ENCODE peak calls at places on chromosome 4, in ten cellular contexts. One of them, this sample, is unnamed.

GRCh38 chr4:38275331-38275821 is 315.2 kb downstream of the PTTG2 start:
- DNase-seq in activated naive CD4-positive, alpha-beta T cell treated with anti-CD3 and anti-CD28 coated beads, Interleukin-2, amount 50 U/mL, for 16 hours: no peak
- DNase-seq in foreskin melanocyte: no peak
- DNase-seq in OCI-M1: no peak
- DNase-seq in activated gamma-delta T cell: no peak
- DNase-seq in amygdala: no peak
- DNase-seq in HEK293T: no peak
- DNase-seq in amniotic stem cell: no peak
- DNase-seq in suprapubic skin: no peak
- DNase-seq in activated T-helper 9 cell treated with anti-CD3 and anti-CD28 coated beads, Interleukin-2, amount 50 U/mL, for 16 hours: no peak
- DNase-seq in this sample: no peak

GRCh38 chr4:164536829-164537228 is 217.1 kb upstream of the SMIM31 start:
- DNase-seq in HEK293T: no peak
- DNase-seq in activated T-helper 9 cell treated with anti-CD3 and anti-CD28 coated beads, Interleukin-2, amount 50 U/mL, for 16 hours: no peak
- DNase-seq in suprapubic skin: no peak
- DNase-seq in amygdala: no peak
- DNase-seq in activated gamma-delta T cell: no peak
- DNase-seq in OCI-M1: no peak
- DNase-seq in foreskin melanocyte: no peak
- DNase-seq in activated naive CD4-positive, alpha-beta T cell treated with anti-CD3 and anti-CD28 coated beads, Interleukin-2, amount 50 U/mL, for 16 hours: no peak
- DNase-seq in amniotic stem cell: no peak
- DNase-seq in this sample: no peak

GRCh38 chr4:83974111-83974789 is 438.3 kb downstream of the GPAT3 start:
- DNase-seq in activated T-helper 9 cell treated with anti-CD3 and anti-CD28 coated beads, Interleukin-2, amount 50 U/mL, for 16 hours: no peak
- DNase-seq in OCI-M1: no peak
- DNase-seq in suprapubic skin: no peak
- DNase-seq in amygdala: no peak
- DNase-seq in HEK293T: no peak
- DNase-seq in amniotic stem cell: no peak
- DNase-seq in activated naive CD4-positive, alpha-beta T cell treated with anti-CD3 and anti-CD28 coated beads, Interleukin-2, amount 50 U/mL, for 16 hours: no peak
- DNase-seq in foreskin melanocyte: peak; percentile 23
- DNase-seq in activated gamma-delta T cell: no peak
- DNase-seq in this sample: no peak

GRCh38 chr4:104589264-104589868 is 94.7 kb upstream of the CXXC4 start:
- DNase-seq in activated T-helper 9 cell treated with anti-CD3 and anti-CD28 coated beads, Interleukin-2, amount 50 U/mL, for 16 hours: no peak
- DNase-seq in suprapubic skin: no peak
- DNase-seq in amygdala: no peak
- DNase-seq in activated gamma-delta T cell: no peak
- DNase-seq in HEK293T: no peak
- DNase-seq in activated naive CD4-positive, alpha-beta T cell treated with anti-CD3 and anti-CD28 coated beads, Interleukin-2, amount 50 U/mL, for 16 hours: no peak
- DNase-seq in foreskin melanocyte: no peak
- DNase-seq in OCI-M1: no peak
- DNase-seq in amniotic stem cell: no peak
- DNase-seq in this sample: no peak

GRCh38 chr4:77342170-77342810 is 185.3 kb downstream of the CCNG2 start:
- DNase-seq in activated naive CD4-positive, alpha-beta T cell treated with anti-CD3 and anti-CD28 coated beads, Interleukin-2, amount 50 U/mL, for 16 hours: no peak
- DNase-seq in activated gamma-delta T cell: no peak
- DNase-seq in activated T-helper 9 cell treated with anti-CD3 and anti-CD28 coated beads, Interleukin-2, amount 50 U/mL, for 16 hours: no peak
- DNase-seq in HEK293T: no peak
- DNase-seq in foreskin melanocyte: no peak
- DNase-seq in amygdala: no peak
- DNase-seq in amniotic stem cell: no peak
- DNase-seq in OCI-M1: peak; percentile 51
- DNase-seq in suprapubic skin: no peak
- DNase-seq in this sample: no peak

GRCh38 chr4:106584590-106584989 is 216.0 kb upstream of the GIMD1 start:
- DNase-seq in amygdala: no peak
- DNase-seq in HEK293T: no peak
- DNase-seq in foreskin melanocyte: no peak
- DNase-seq in activated T-helper 9 cell treated with anti-CD3 and anti-CD28 coated beads, Interleukin-2, amount 50 U/mL, for 16 hours: no peak
- DNase-seq in activated gamma-delta T cell: no peak
- DNase-seq in OCI-M1: no peak
- DNase-seq in suprapubic skin: no peak
- DNase-seq in amniotic stem cell: no peak
- DNase-seq in activated naive CD4-positive, alpha-beta T cell treated with anti-CD3 and anti-CD28 coated beads, Interleukin-2, amount 50 U/mL, for 16 hours: no peak
- DNase-seq in this sample: no peak

GRCh38 chr4:150119492-150119891 is 41.2 kb downstream of the DCLK2 start:
- DNase-seq in activated naive CD4-positive, alpha-beta T cell treated with anti-CD3 and anti-CD28 coated beads, Interleukin-2, amount 50 U/mL, for 16 hours: no peak
- DNase-seq in amniotic stem cell: no peak
- DNase-seq in OCI-M1: no peak
- DNase-seq in activated gamma-delta T cell: no peak
- DNase-seq in HEK293T: no peak
- DNase-seq in suprapubic skin: no peak
- DNase-seq in amygdala: no peak
- DNase-seq in foreskin melanocyte: peak; percentile 19
- DNase-seq in activated T-helper 9 cell treated with anti-CD3 and anti-CD28 coated beads, Interleukin-2, amount 50 U/mL, for 16 hours: no peak
- DNase-seq in this sample: no peak

GRCh38 chr4:169263791-169264392 is 6.9 kb downstream of the SH3RF1 start:
- DNase-seq in amniotic stem cell: no peak
- DNase-seq in activated naive CD4-positive, alpha-beta T cell treated with anti-CD3 and anti-CD28 coated beads, Interleukin-2, amount 50 U/mL, for 16 hours: no peak
- DNase-seq in activated gamma-delta T cell: no peak
- DNase-seq in foreskin melanocyte: no peak
- DNase-seq in amygdala: no peak
- DNase-seq in activated T-helper 9 cell treated with anti-CD3 and anti-CD28 coated beads, Interleukin-2, amount 50 U/mL, for 16 hours: no peak
- DNase-seq in HEK293T: no peak
- DNase-seq in OCI-M1: no peak
- DNase-seq in suprapubic skin: no peak
- DNase-seq in this sample: no peak

This sample was measured in GM12864.